ENCODE peak calls at places on chromosomes 5 and 9, in nine cellular contexts. One of them, this sample, is unnamed.

GRCh38 chr9:120931278-120932085 is 4.9 kb upstream of the TRAF1 start:
- DNase-seq in fibroblast of lung: peak; percentile 74
- DNase-seq in activated CD8-positive, alpha-beta T cell treated with anti-CD3 and anti-CD28 coated beads for 36 hours: peak; percentile 89
- DNase-seq in gastrocnemius medialis: no peak
- DNase-seq in progenitor cell of endocrine pancreas: no peak
- DNase-seq in SK-N-SH: no peak
- DNase-seq in AG04449: no peak
- DNase-seq in heart left ventricle: no peak
- DNase-seq in fibroblast of the aortic adventitia: peak; percentile 77
- DNase-seq in this sample: peak; percentile 88

GRCh38 chr5:96434201-96434645 is 1.2 kb upstream of the PCSK1 start:
- DNase-seq in fibroblast of the aortic adventitia: peak; percentile 76
- DNase-seq in progenitor cell of endocrine pancreas: peak; percentile 74
- DNase-seq in activated CD8-positive, alpha-beta T cell treated with anti-CD3 and anti-CD28 coated beads for 36 hours: peak; percentile 75
- DNase-seq in gastrocnemius medialis: peak; percentile 15
- DNase-seq in SK-N-SH: peak; percentile 52
- DNase-seq in fibroblast of lung: peak; percentile 78
- DNase-seq in heart left ventricle: peak; percentile 76
- DNase-seq in AG04449: peak; percentile 10
- DNase-seq in this sample: peak; percentile 28

GRCh38 chr9:95874303-95874988 is 1.0 kb upstream of the ERCC6L2 start:
- DNase-seq in progenitor cell of endocrine pancreas: no peak
- DNase-seq in activated CD8-positive, alpha-beta T cell treated with anti-CD3 and anti-CD28 coated beads for 36 hours: no peak
- DNase-seq in fibroblast of the aortic adventitia: peak; percentile 27
- DNase-seq in fibroblast of lung: peak; percentile 27
- DNase-seq in gastrocnemius medialis: no peak
- DNase-seq in SK-N-SH: peak; percentile 22
- DNase-seq in heart left ventricle: no peak
- DNase-seq in AG04449: no peak
- DNase-seq in this sample: no peak

GRCh38 chr5:61999371-61999770 is 306.6 kb upstream of the KIF2A start:
- DNase-seq in gastrocnemius medialis: no peak
- DNase-seq in heart left ventricle: no peak
- DNase-seq in SK-N-SH: no peak
- DNase-seq in progenitor cell of endocrine pancreas: no peak
- DNase-seq in fibroblast of lung: no peak
- DNase-seq in AG04449: no peak
- DNase-seq in activated CD8-positive, alpha-beta T cell treated with anti-CD3 and anti-CD28 coated beads for 36 hours: no peak
- DNase-seq in fibroblast of the aortic adventitia: no peak
- DNase-seq in this sample: no peak

GRCh38 chr5:148029131-148029530 is 34.6 kb upstream of the SPINK5 start:
- DNase-seq in AG04449: no peak
- DNase-seq in progenitor cell of endocrine pancreas: no peak
- DNase-seq in heart left ventricle: no peak
- DNase-seq in activated CD8-positive, alpha-beta T cell treated with anti-CD3 and anti-CD28 coated beads for 36 hours: no peak
- DNase-seq in fibroblast of the aortic adventitia: no peak
- DNase-seq in SK-N-SH: no peak
- DNase-seq in gastrocnemius medialis: no peak
- DNase-seq in fibroblast of lung: no peak
- DNase-seq in this sample: no peak

GRCh38 chr5:179858241-179858585 is 404 bp downstream of the MRNIP start:
- DNase-seq in fibroblast of the aortic adventitia: peak; percentile 18
- DNase-seq in activated CD8-positive, alpha-beta T cell treated with anti-CD3 and anti-CD28 coated beads for 36 hours: peak; percentile 71
- DNase-seq in AG04449: no peak
- DNase-seq in SK-N-SH: peak; percentile 72
- DNase-seq in fibroblast of lung: peak; percentile 34
- DNase-seq in heart left ventricle: no peak
- DNase-seq in gastrocnemius medialis: no peak
- DNase-seq in progenitor cell of endocrine pancreas: no peak
- DNase-seq in this sample: no peak

GRCh38 chr5:149404746-149405549 is 25.9 kb upstream of the IL17B start:
- DNase-seq in AG04449: peak; percentile 82
- DNase-seq in SK-N-SH: no peak
- DNase-seq in heart left ventricle: no peak
- DNase-seq in fibroblast of the aortic adventitia: peak; percentile 59
- DNase-seq in fibroblast of lung: peak; percentile 88
- DNase-seq in progenitor cell of endocrine pancreas: no peak
- DNase-seq in activated CD8-positive, alpha-beta T cell treated with anti-CD3 and anti-CD28 coated beads for 36 hours: no peak
- DNase-seq in gastrocnemius medialis: no peak
- DNase-seq in this sample: no peak

GRCh38 chr9:121440265-121440664 is 59.4 kb downstream of the GGTA1 start:
- DNase-seq in progenitor cell of endocrine pancreas: no peak
- DNase-seq in gastrocnemius medialis: no peak
- DNase-seq in SK-N-SH: peak; percentile 33
- DNase-seq in fibroblast of the aortic adventitia: peak; percentile 56
- DNase-seq in fibroblast of lung: no peak
- DNase-seq in AG04449: no peak
- DNase-seq in heart left ventricle: no peak
- DNase-seq in activated CD8-positive, alpha-beta T cell treated with anti-CD3 and anti-CD28 coated beads for 36 hours: no peak
- DNase-seq in this sample: no peak

GRCh38 chr9:90044710-90045151 is 439.9 kb downstream of the GADD45G start:
- DNase-seq in activated CD8-positive, alpha-beta T cell treated with anti-CD3 and anti-CD28 coated beads for 36 hours: peak; percentile 38
- DNase-seq in AG04449: no peak
- DNase-seq in fibroblast of the aortic adventitia: no peak
- DNase-seq in SK-N-SH: no peak
- DNase-seq in heart left ventricle: no peak
- DNase-seq in gastrocnemius medialis: no peak
- DNase-seq in fibroblast of lung: peak; percentile 40
- DNase-seq in progenitor cell of endocrine pancreas: no peak
- DNase-seq in this sample: no peak

GRCh38 chr9:7534211-7534935 is 265.2 kb downstream of the DMAC1 start:
- DNase-seq in fibroblast of the aortic adventitia: no peak
- DNase-seq in progenitor cell of endocrine pancreas: no peak
- DNase-seq in fibroblast of lung: no peak
- DNase-seq in activated CD8-positive, alpha-beta T cell treated with anti-CD3 and anti-CD28 coated beads for 36 hours: peak; percentile 46
- DNase-seq in AG04449: no peak
- DNase-seq in gastrocnemius medialis: no peak
- DNase-seq in SK-N-SH: no peak
- DNase-seq in heart left ventricle: no peak
- DNase-seq in this sample: no peak

GRCh38 chr5:14775857-14776256 is 95.7 kb downstream of the ANKH start:
- DNase-seq in gastrocnemius medialis: no peak
- DNase-seq in SK-N-SH: no peak
- DNase-seq in AG04449: no peak
- DNase-seq in heart left ventricle: peak; percentile 66
- DNase-seq in progenitor cell of endocrine pancreas: no peak
- DNase-seq in fibroblast of lung: peak; percentile 80
- DNase-seq in fibroblast of the aortic adventitia: peak; percentile 60
- DNase-seq in activated CD8-positive, alpha-beta T cell treated with anti-CD3 and anti-CD28 coated beads for 36 hours: no peak
- DNase-seq in this sample: no peak

GRCh38 chr5:54296386-54296785 is 14.0 kb downstream of the ARL15 start:
- DNase-seq in AG04449: no peak
- DNase-seq in fibroblast of the aortic adventitia: no peak
- DNase-seq in gastrocnemius medialis: no peak
- DNase-seq in progenitor cell of endocrine pancreas: no peak
- DNase-seq in activated CD8-positive, alpha-beta T cell treated with anti-CD3 and anti-CD28 coated beads for 36 hours: no peak
- DNase-seq in fibroblast of lung: no peak
- DNase-seq in SK-N-SH: no peak
- DNase-seq in heart left ventricle: no peak
- DNase-seq in this sample: no peak

GRCh38 chr5:142087920-142088679 is 20.5 kb upstream of the NDFIP1 start:
- DNase-seq in SK-N-SH: no peak
- DNase-seq in fibroblast of the aortic adventitia: no peak
- DNase-seq in AG04449: no peak
- DNase-seq in activated CD8-positive, alpha-beta T cell treated with anti-CD3 and anti-CD28 coated beads for 36 hours: peak; percentile 71
- DNase-seq in gastrocnemius medialis: no peak
- DNase-seq in heart left ventricle: no peak
- DNase-seq in fibroblast of lung: no peak
- DNase-seq in progenitor cell of endocrine pancreas: no peak
- DNase-seq in this sample: no peak

GRCh38 chr9:5714501-5715401 is 85.8 kb downstream of the RIC1 start:
- DNase-seq in AG04449: no peak
- DNase-seq in fibroblast of the aortic adventitia: peak; percentile 39
- DNase-seq in heart left ventricle: no peak
- DNase-seq in activated CD8-positive, alpha-beta T cell treated with anti-CD3 and anti-CD28 coated beads for 36 hours: no peak
- DNase-seq in SK-N-SH: no peak
- DNase-seq in fibroblast of lung: peak; percentile 47
- DNase-seq in progenitor cell of endocrine pancreas: no peak
- DNase-seq in gastrocnemius medialis: no peak
- DNase-seq in this sample: no peak

GRCh38 chr5:143955140-143955539 is 143.2 kb downstream of the HMHB1 start:
- DNase-seq in activated CD8-positive, alpha-beta T cell treated with anti-CD3 and anti-CD28 coated beads for 36 hours: no peak
- DNase-seq in heart left ventricle: no peak
- DNase-seq in fibroblast of the aortic adventitia: peak; percentile 84
- DNase-seq in AG04449: peak; percentile 37
- DNase-seq in gastrocnemius medialis: peak; percentile 12
- DNase-seq in fibroblast of lung: peak; percentile 63
- DNase-seq in progenitor cell of endocrine pancreas: no peak
- DNase-seq in SK-N-SH: peak; percentile 5
- DNase-seq in this sample: no peak

GRCh38 chr5:4874097-4874496 is 266.0 kb upstream of the ADAMTS16 start:
- DNase-seq in progenitor cell of endocrine pancreas: no peak
- DNase-seq in activated CD8-positive, alpha-beta T cell treated with anti-CD3 and anti-CD28 coated beads for 36 hours: no peak
- DNase-seq in AG04449: no peak
- DNase-seq in gastrocnemius medialis: no peak
- DNase-seq in heart left ventricle: no peak
- DNase-seq in fibroblast of lung: no peak
- DNase-seq in fibroblast of the aortic adventitia: no peak
- DNase-seq in SK-N-SH: no peak
- DNase-seq in this sample: no peak
- TF ChIP-seq CTCF in progenitor cell of endocrine pancreas: no peak
- TF ChIP-seq CTCF in activated CD8-positive, alpha-beta T cell treated with anti-CD3 and anti-CD28 coated beads for 36 hours: no peak
- TF ChIP-seq CTCF in AG04449: no peak
- TF ChIP-seq CTCF in gastrocnemius medialis: no peak
- TF ChIP-seq CTCF in heart left ventricle: no peak
- TF ChIP-seq CTCF in fibroblast of lung: no peak
- TF ChIP-seq CTCF in fibroblast of the aortic adventitia: no peak
- TF ChIP-seq CTCF in SK-N-SH: no peak
- TF ChIP-seq CTCF in this sample: no peak

GRCh38 chr5:86986837-86987236 is 280.8 kb upstream of the RASA1 start:
- DNase-seq in fibroblast of lung: no peak
- DNase-seq in fibroblast of the aortic adventitia: no peak
- DNase-seq in activated CD8-positive, alpha-beta T cell treated with anti-CD3 and anti-CD28 coated beads for 36 hours: no peak
- DNase-seq in progenitor cell of endocrine pancreas: no peak
- DNase-seq in SK-N-SH: no peak
- DNase-seq in AG04449: no peak
- DNase-seq in heart left ventricle: no peak
- DNase-seq in gastrocnemius medialis: no peak
- DNase-seq in this sample: no peak
- TF ChIP-seq CTCF in fibroblast of lung: no peak
- TF ChIP-seq CTCF in fibroblast of the aortic adventitia: no peak
- TF ChIP-seq CTCF in activated CD8-positive, alpha-beta T cell treated with anti-CD3 and anti-CD28 coated beads for 36 hours: peak; percentile 18
- TF ChIP-seq CTCF in progenitor cell of endocrine pancreas: no peak
- TF ChIP-seq CTCF in SK-N-SH: peak; percentile 16
- TF ChIP-seq CTCF in AG04449: no peak
- TF ChIP-seq CTCF in heart left ventricle: no peak
- TF ChIP-seq CTCF in gastrocnemius medialis: no peak
- TF ChIP-seq CTCF in this sample: no peak

GRCh38 chr5:16564468-16564867 is 52.3 kb downstream of the RETREG1 start:
- DNase-seq in fibroblast of lung: no peak
- DNase-seq in AG04449: no peak
- DNase-seq in fibroblast of the aortic adventitia: no peak
- DNase-seq in heart left ventricle: no peak
- DNase-seq in progenitor cell of endocrine pancreas: no peak
- DNase-seq in gastrocnemius medialis: peak; percentile 53
- DNase-seq in SK-N-SH: no peak
- DNase-seq in activated CD8-positive, alpha-beta T cell treated with anti-CD3 and anti-CD28 coated beads for 36 hours: no peak
- DNase-seq in this sample: no peak

GRCh38 chr5:16557477-16557876 is 59.3 kb downstream of the RETREG1 start:
- DNase-seq in heart left ventricle: no peak
- DNase-seq in activated CD8-positive, alpha-beta T cell treated with anti-CD3 and anti-CD28 coated beads for 36 hours: no peak
- DNase-seq in fibroblast of lung: no peak
- DNase-seq in SK-N-SH: no peak
- DNase-seq in fibroblast of the aortic adventitia: no peak
- DNase-seq in AG04449: no peak
- DNase-seq in progenitor cell of endocrine pancreas: no peak
- DNase-seq in gastrocnemius medialis: no peak
- DNase-seq in this sample: no peak

GRCh38 chr5:16554110-16554509 is 62.7 kb downstream of the RETREG1 start:
- DNase-seq in fibroblast of lung: no peak
- DNase-seq in SK-N-SH: no peak
- DNase-seq in progenitor cell of endocrine pancreas: no peak
- DNase-seq in AG04449: no peak
- DNase-seq in activated CD8-positive, alpha-beta T cell treated with anti-CD3 and anti-CD28 coated beads for 36 hours: no peak
- DNase-seq in fibroblast of the aortic adventitia: no peak
- DNase-seq in heart left ventricle: no peak
- DNase-seq in gastrocnemius medialis: no peak
- DNase-seq in this sample: no peak

GRCh38 chr5:16561660-16562059 is 55.1 kb downstream of the RETREG1 start:
- DNase-seq in AG04449: no peak
- DNase-seq in fibroblast of lung: no peak
- DNase-seq in SK-N-SH: no peak
- DNase-seq in progenitor cell of endocrine pancreas: no peak
- DNase-seq in activated CD8-positive, alpha-beta T cell treated with anti-CD3 and anti-CD28 coated beads for 36 hours: no peak
- DNase-seq in fibroblast of the aortic adventitia: no peak
- DNase-seq in heart left ventricle: no peak
- DNase-seq in gastrocnemius medialis: no peak
- DNase-seq in this sample: peak; percentile 28

DNA sequence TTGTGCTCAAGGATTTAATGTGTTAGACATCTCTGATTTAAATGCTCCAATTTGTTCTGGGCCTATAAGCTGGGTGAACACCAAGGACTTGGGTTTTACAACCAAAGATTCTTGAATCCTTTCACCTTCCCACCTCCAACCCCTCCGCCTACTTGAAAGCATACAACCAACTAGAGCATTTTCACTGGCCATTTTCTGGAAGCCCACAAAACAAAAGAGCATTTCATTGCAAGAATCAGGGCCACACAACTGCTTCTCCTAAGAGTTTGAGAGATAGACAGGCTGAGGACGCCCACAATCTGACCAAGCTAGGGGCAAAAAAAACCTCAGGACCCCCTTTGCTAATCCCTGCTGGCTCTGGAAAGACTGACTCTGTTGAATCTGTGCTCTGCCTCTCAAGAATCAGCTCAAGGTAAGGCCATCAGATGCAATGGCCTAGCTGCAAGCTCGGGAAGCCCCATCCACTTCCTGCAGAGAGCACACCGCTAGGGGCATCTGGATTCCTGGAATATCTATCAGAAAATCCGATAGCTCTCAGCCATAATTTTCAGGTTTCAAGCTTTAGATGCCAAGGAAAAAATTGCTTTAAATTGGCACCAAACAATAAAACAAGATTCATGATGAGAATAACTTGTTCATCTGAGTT is 57.7 kb downstream of the RETREG1 start:
- DNase-seq in progenitor cell of endocrine pancreas: no peak
- DNase-seq in fibroblast of lung: no peak
- DNase-seq in AG04449: no peak
- DNase-seq in fibroblast of the aortic adventitia: no peak
- DNase-seq in heart left ventricle: no peak
- DNase-seq in SK-N-SH: no peak
- DNase-seq in activated CD8-positive, alpha-beta T cell treated with anti-CD3 and anti-CD28 coated beads for 36 hours: no peak
- DNase-seq in gastrocnemius medialis: no peak
- DNase-seq in this sample: no peak
- TF ChIP-seq CTCF in progenitor cell of endocrine pancreas: no peak
- TF ChIP-seq CTCF in fibroblast of lung: no peak
- TF ChIP-seq CTCF in AG04449: no peak
- TF ChIP-seq CTCF in fibroblast of the aortic adventitia: no peak
- TF ChIP-seq CTCF in heart left ventricle: no peak
- TF ChIP-seq CTCF in SK-N-SH: no peak
- TF ChIP-seq CTCF in activated CD8-positive, alpha-beta T cell treated with anti-CD3 and anti-CD28 coated beads for 36 hours: no peak
- TF ChIP-seq CTCF in gastrocnemius medialis: no peak
- TF ChIP-seq CTCF in this sample: no peak

GRCh38 chr9:25224309-25224708 is 453.9 kb downstream of the TUSC1 start:
- DNase-seq in SK-N-SH: peak; percentile 3
- DNase-seq in heart left ventricle: no peak
- DNase-seq in fibroblast of the aortic adventitia: no peak
- DNase-seq in gastrocnemius medialis: no peak
- DNase-seq in fibroblast of lung: no peak
- DNase-seq in activated CD8-positive, alpha-beta T cell treated with anti-CD3 and anti-CD28 coated beads for 36 hours: no peak
- DNase-seq in AG04449: no peak
- DNase-seq in progenitor cell of endocrine pancreas: no peak
- DNase-seq in this sample: no peak
- TF ChIP-seq CTCF in SK-N-SH: no peak
- TF ChIP-seq CTCF in heart left ventricle: no peak
- TF ChIP-seq CTCF in fibroblast of the aortic adventitia: no peak
- TF ChIP-seq CTCF in gastrocnemius medialis: no peak
- TF ChIP-seq CTCF in fibroblast of lung: no peak
- TF ChIP-seq CTCF in activated CD8-positive, alpha-beta T cell treated with anti-CD3 and anti-CD28 coated beads for 36 hours: no peak
- TF ChIP-seq CTCF in AG04449: no peak
- TF ChIP-seq CTCF in progenitor cell of endocrine pancreas: peak; percentile 16
- TF ChIP-seq CTCF in this sample: no peak